ENCODE peak calls at places on chromosomes 16 and 17, in four cellular contexts. Q is cardiac fibroblast, B is foreskin fibroblast, S is neural progenitor cell. L is an unnamed sample.

GRCh38 chr16:17261197-17261858 is 209.4 kb downstream of the XYLT1 start:
- DNase-seq in Q (no peak), B (no peak), S (no peak), L (no peak)

GRCh38 chr17:82101301-82101715 is 3.3 kb upstream of the FASN start:
- DNase-seq in Q (no peak), B (peak; percentile 34), S (no peak), L (no peak)

GRCh38 chr17:60959696-60960095 is 282.0 kb downstream of the BCAS3 start:
- DNase-seq in Q (no peak), B (peak; percentile 34), S (no peak), L (no peak)

GRCh38 chr17:19315104-19315503 is 47.4 kb downstream of the B9D1 start:
- DNase-seq in Q (no peak), B (no peak), S (no peak), L (no peak)

GRCh38 chr17:50620848-50621247 is 13.8 kb upstream of the ABCC3 start:
- DNase-seq in Q (no peak), B (no peak), S (peak; percentile 49), L (no peak)

GRCh38 chr16:88688013-88688778 is 1.9 kb upstream of the SNAI3 start:
- DNase-seq in Q (no peak), B (no peak), S (peak; percentile 47), L (no peak)

GRCh38 chr16:10866196-10866976 is 10.6 kb upstream of the CIITA start:
- DNase-seq in Q (no peak), B (no peak), S (no peak), L (no peak)

GRCh38 chr17:8532021-8532420 is 96.3 kb downstream of the NDEL1 start:
- DNase-seq in Q (peak; percentile 34), B (peak; percentile 63), S (no peak), L (no peak)

GRCh38 chr17:5282639-5283217 is 644 bp downstream of the RABEP1 start:
- DNase-seq in Q (peak; percentile 17), B (peak; percentile 52), S (no peak), L (no peak)

GRCh38 chr17:2365132-2365531 is 27.8 kb downstream of the SGSM2 start:
- DNase-seq in Q (no peak), B (no peak), S (no peak), L (no peak)

GRCh38 chr16:8686031-8686621 is 11.7 kb downstream of the ABAT start:
- DNase-seq in Q (no peak), B (peak; percentile 8), S (peak; percentile 86), L (peak; percentile 31)

GRCh38 chr16:77450790-77451487 is 16.1 kb upstream of the ADAMTS18 start:
- DNase-seq in Q (no peak), B (no peak), S (no peak), L (no peak)

GRCh38 chr17:36527851-36528250 is 6.8 kb downstream of the MYO19 start:
- DNase-seq in Q (no peak), B (no peak), S (no peak), L (no peak)

GRCh38 chr16:30551781-30552180 is 6.4 kb downstream of the ZNF764 start:
- DNase-seq in Q (no peak), B (peak; percentile 17), S (no peak), L (no peak)

GRCh38 chr16:65392831-65393565 is 271.1 kb upstream of the CDH11 start:
- DNase-seq in Q (no peak), B (no peak), S (no peak), L (no peak)

GRCh38 chr16:67528222-67528869 is at the start of gene RIPOR1:
- DNase-seq in Q (no peak), B (peak; percentile 66), S (peak; percentile 80), L (peak; percentile 50)

GRCh38 chr17:33050611-33051140 is 59.0 kb downstream of the SPACA3 start:
- DNase-seq in Q (no peak), B (no peak), S (no peak), L (no peak)

GRCh38 chr17:55086635-55087058 is 118.1 kb downstream of the STXBP4 start:
- DNase-seq in Q (peak; percentile 88), B (peak; percentile 86), S (no peak), L (no peak)

GRCh38 chr16:53899471-53899870 is 195.5 kb downstream of the FTO start:
- DNase-seq in Q (peak; percentile 44), B (no peak), S (no peak), L (no peak)

GRCh38 chr17:35991075-35991474 is 4.5 kb upstream of the CCL14 start:
- DNase-seq in Q (no peak), B (no peak), S (no peak), L (no peak)

GRCh38 chr16:70715113-70715711 is 29.4 kb upstream of the MTSS2 start:
- DNase-seq in Q (peak; percentile 96), B (peak; percentile 98), S (no peak), L (no peak)

GRCh38 chr16:80231888-80232287 is 308.9 kb upstream of the DYNLRB2 start:
- DNase-seq in Q (peak; percentile 2), B (peak; percentile 90), S (no peak), L (no peak)

GRCh38 chr16:86128246-86128645 is 229.3 kb downstream of the IRF8 start:
- DNase-seq in Q (no peak), B (no peak), S (no peak), L (no peak)

GRCh38 chr17:43679401-43679800 is 17.7 kb upstream of the MEOX1 start:
- DNase-seq in Q (no peak), B (no peak), S (no peak), L (no peak)

GRCh38 chr17:65301184-65301583 is 164.0 kb downstream of the RGS9 start:
- DNase-seq in Q (no peak), B (no peak), S (no peak), L (no peak)

GRCh38 chr17:43309505-43310329 is 75.9 kb upstream of the RNU2-1 start:
- DNase-seq in Q (no peak), B (no peak), S (no peak), L (no peak)

GRCh38 chr17:64455993-64456885 is 7.3 kb downstream of the MILR1 start:
- DNase-seq in Q (no peak), B (no peak), S (no peak), L (no peak)

GRCh38 chr17:47224971-47225370 is 15.8 kb downstream of the MYL4 start:
- DNase-seq in Q (no peak), B (no peak), S (no peak), L (no peak)

GRCh38 chr16:56584276-56584675 is 5.1 kb upstream of the MT3 start:
- DNase-seq in Q (no peak), B (no peak), S (no peak), L (no peak)

GRCh38 chr17:31269597-31269996 is 27.4 kb downstream of the OMG start:
- DNase-seq in Q (peak; percentile 97), B (peak; percentile 97), S (peak; percentile 28), L (no peak)
- TF ChIP-seq CTCF in Q (no peak), B (no peak), S (no peak), L (no peak)

GRCh38 chr17:40100419-40100668 is at the start of gene NR1D1:
- DNase-seq in Q (no peak), B (no peak), S (no peak), L (no peak)
- TF ChIP-seq CTCF in Q (no peak), B (no peak), S (no peak), L (no peak)

GRCh38 chr17:68766640-68767039 is 165.5 kb upstream of the FAM20A start:
- DNase-seq in Q (no peak), B (no peak), S (no peak), L (no peak)

GRCh38 chr17:68762911-68763310 is 161.7 kb upstream of the FAM20A start:
- DNase-seq in Q (no peak), B (no peak), S (no peak), L (no peak)

GRCh38 chr17:68759343-68760140 is 158.4 kb upstream of the FAM20A start:
- DNase-seq in Q (peak; percentile 96), B (peak; percentile 96), S (peak; percentile 90), L (peak; percentile 79)

GRCh38 chr17:68760141-68760475 is 158.9 kb upstream of the FAM20A start:
- DNase-seq in Q (no peak), B (no peak), S (no peak), L (no peak)

DNA sequence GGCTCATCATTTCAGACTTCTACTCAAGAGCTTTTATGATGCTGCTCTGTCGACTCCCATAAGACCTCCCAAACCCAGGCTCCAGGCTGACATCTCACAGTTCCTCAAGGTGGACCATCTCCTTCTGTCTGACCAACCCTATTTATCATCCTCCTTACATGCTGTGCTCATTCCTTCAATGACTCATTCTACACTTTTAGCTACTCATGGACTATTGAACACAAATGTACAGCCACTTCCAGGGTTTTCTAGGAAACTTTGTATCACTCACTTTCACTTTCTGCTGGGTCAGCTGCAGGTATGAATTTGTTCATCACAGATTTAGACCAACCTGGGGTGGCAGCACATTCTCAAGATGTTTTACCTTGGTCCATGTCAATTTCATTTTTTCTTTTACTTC is 162.4 kb upstream of the FAM20A start:
- DNase-seq in Q (no peak), B (peak; percentile 58), S (no peak), L (no peak)
- TF ChIP-seq CTCF in Q (no peak), B (no peak), S (no peak), L (no peak)

DNA sequence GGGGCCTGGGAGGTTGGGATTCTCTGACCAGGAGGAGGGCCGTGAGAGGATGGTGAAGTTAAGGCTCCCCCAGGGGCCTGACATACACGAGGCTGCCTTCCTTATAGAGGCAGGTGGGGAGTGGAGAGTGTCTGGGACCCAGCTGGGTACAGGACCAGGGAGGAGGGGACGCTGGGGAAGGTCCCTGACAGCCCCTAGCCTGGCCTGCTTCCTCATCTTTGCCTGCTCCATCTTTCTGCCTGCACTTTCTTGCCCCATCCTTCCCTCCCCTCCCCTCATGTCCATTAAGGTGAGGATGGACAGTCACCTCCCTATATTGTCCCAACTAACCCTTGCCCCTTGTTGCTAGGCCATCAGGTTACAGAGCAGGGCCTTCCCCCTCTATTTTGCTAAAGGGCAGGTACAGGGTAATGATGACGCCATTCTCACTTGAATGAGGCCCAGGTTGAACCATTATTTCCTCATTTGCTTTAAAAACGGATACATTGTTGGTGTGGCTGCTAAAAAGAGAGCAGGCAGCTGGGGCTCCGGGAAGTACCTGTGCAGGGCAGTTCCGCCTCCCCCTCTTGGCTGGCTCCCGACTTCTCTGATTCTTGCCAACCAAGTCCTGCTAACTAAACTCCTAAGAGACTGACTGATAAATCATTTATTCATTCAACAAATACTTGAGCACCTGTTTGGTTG is 1.3 kb downstream of the C17orf99 start:
- DNase-seq in Q (no peak), B (no peak), S (no peak), L (no peak)
- TF ChIP-seq CTCF in Q (no peak), B (no peak), S (no peak), L (no peak)

GRCh38 chr17:75614006-75614405 is 19.2 kb upstream of the SMIM5 start:
- DNase-seq in Q (no peak), B (no peak), S (peak; percentile 47), L (no peak)
- TF ChIP-seq CTCF in Q (peak; percentile 15), B (no peak), S (peak; percentile 21), L (no peak)

GRCh38 chr16:23755484-23755809 is 621 bp downstream of the CHP2 start:
- DNase-seq in Q (no peak), B (no peak), S (no peak), L (no peak)
- TF ChIP-seq CTCF in Q (no peak), B (no peak), S (no peak), L (no peak)